ENCODE peak calls at places on chromosomes 11 and 22, in ten cellular contexts. A, G, D, Q, O, U, W, C, Z and I are unnamed samples.

GRCh38 chr11:132056689-132057088 is 686.3 kb downstream of the NTM start:
- DNase-seq in A (no peak), Q (no peak), G (no peak), W (no peak), Z (no peak), C (peak), U (peak), D (peak), O (no peak), I (no peak)

GRCh38 chr22:33519140-33519973 is 400.9 kb downstream of the LARGE1 start:
- DNase-seq in D (no peak), Z (peak), O (peak), A (no peak), G (no peak), Q (peak), U (no peak), C (peak), W (no peak), I (peak)

GRCh38 chr22:45887202-45888131 is 89.5 kb downstream of the WNT7B start:
- DNase-seq in C (no peak), Q (no peak), Z (no peak), G (no peak), U (no peak), O (peak), D (no peak), A (no peak), W (no peak), I (no peak)

GRCh38 chr22:21881841-21882753 is 14.7 kb upstream of the MAPK1 start:
- DNase-seq in W (no peak), A (no peak), Q (no peak), O (no peak), D (no peak), C (no peak), Z (no peak), G (no peak), U (no peak), I (no peak)

GRCh38 chr11:30585067-30585891 is 874 bp downstream of the MPPED2 start:
- DNase-seq in D (no peak), Z (peak), U (no peak), O (peak), G (no peak), A (no peak), Q (peak), W (no peak), C (no peak), I (peak)

GRCh38 chr22:18078329-18079041 is 695 bp downstream of the PEX26 start:
- DNase-seq in Q (no peak), Z (peak), G (no peak), U (no peak), A (no peak), C (no peak), O (no peak), W (no peak), D (peak), I (no peak)

GRCh38 chr11:120298461-120298860 is 26.6 kb upstream of the TLCD5 start:
- DNase-seq in G (no peak), D (no peak), W (no peak), O (no peak), A (no peak), Q (no peak), Z (no peak), C (no peak), U (no peak), I (no peak)

GRCh38 chr11:104260456-104260855 is 96.5 kb upstream of the PDGFD start:
- DNase-seq in G (no peak), D (no peak), C (no peak), U (no peak), Q (no peak), A (no peak), W (no peak), Z (no peak), O (no peak), I (no peak)

GRCh38 chr11:79198898-79199250 is 242.0 kb downstream of the TENM4 start:
- DNase-seq in W (no peak), Q (no peak), C (no peak), A (no peak), G (no peak), U (peak), O (no peak), D (no peak), Z (no peak), I (no peak)

GRCh38 chr22:23898006-23898974 is 4.1 kb downstream of the MIF start:
- DNase-seq in D (no peak), Q (no peak), U (no peak), O (no peak), W (no peak), G (no peak), C (no peak), Z (peak), A (no peak), I (no peak)

GRCh38 chr11:23405350-23405937 is 545.2 kb upstream of the CCDC179 start:
- DNase-seq in G (no peak), Q (no peak), A (no peak), U (no peak), D (no peak), W (no peak), Z (no peak), O (no peak), C (no peak), I (peak)

GRCh38 chr11:95596011-95596489 is 193.5 kb downstream of the FAM76B start:
- DNase-seq in O (no peak), A (no peak), D (no peak), W (no peak), G (no peak), Z (no peak), C (no peak), U (no peak), Q (no peak), I (no peak)

GRCh38 chr22:45164217-45165123 is 745 bp downstream of the NUP50 start:
- DNase-seq in W (no peak), D (peak), C (no peak), G (no peak), U (no peak), Z (no peak), O (peak), Q (peak), A (no peak), I (peak)

GRCh38 chr22:47814474-47814873 is 1052.0 kb downstream of the TBC1D22A start:
- DNase-seq in W (no peak), Z (no peak), C (no peak), O (no peak), G (peak), D (no peak), Q (no peak), A (no peak), U (no peak), I (no peak)

GRCh38 chr22:47818496-47818895 is 1056.0 kb downstream of the TBC1D22A start:
- DNase-seq in Z (no peak), C (no peak), G (peak), Q (no peak), W (peak), O (no peak), D (no peak), U (no peak), A (no peak), I (no peak)

GRCh38 chr22:47817380-47817779 is 1054.9 kb downstream of the TBC1D22A start:
- DNase-seq in W (no peak), C (no peak), A (no peak), O (no peak), D (no peak), G (no peak), Z (no peak), U (no peak), Q (no peak), I (no peak)

GRCh38 chr22:47813661-47814060 is 1051.2 kb downstream of the TBC1D22A start:
- DNase-seq in O (no peak), Q (no peak), A (no peak), U (no peak), W (peak), Z (no peak), C (no peak), D (no peak), G (peak), I (no peak)

GRCh38 chr22:47816121-47816915 is 1053.9 kb downstream of the TBC1D22A start:
- DNase-seq in D (no peak), Z (no peak), G (peak), Q (no peak), W (peak), O (no peak), U (no peak), C (no peak), A (no peak), I (no peak)
- TF ChIP-seq CTCF in D (no peak), Z (no peak), G (no peak), Q (no peak), W (no peak), O (no peak), U (no peak), C (no peak), A (no peak), I (no peak)

GRCh38 chr22:50627914-50628542 is at the start of gene ARSA:
- DNase-seq in Q (peak), O (peak), D (peak), G (peak), U (peak), W (peak), C (peak), Z (peak), A (peak), I (peak)
- TF ChIP-seq CTCF in Q (peak), O (peak), D (peak), G (no peak), U (peak), W (peak), C (peak), Z (peak), A (no peak), I (peak)

GRCh38 chr11:14309425-14310192 is 49.4 kb downstream of the RRAS2 start:
- DNase-seq in G (no peak), C (no peak), Z (no peak), W (no peak), D (no peak), Q (no peak), U (no peak), O (no peak), A (no peak), I (no peak)
- TF ChIP-seq CTCF in G (no peak), C (no peak), Z (no peak), W (no peak), D (no peak), Q (no peak), U (no peak), O (no peak), A (no peak), I (no peak)

GRCh38 chr11:46319074-46319453 is 28.2 kb upstream of the DGKZ start:
- DNase-seq in G (no peak), Z (no peak), O (no peak), W (no peak), Q (no peak), U (no peak), A (no peak), C (no peak), D (no peak), I (no peak)

GRCh38 chr11:46327829-46328228 is 19.4 kb upstream of the DGKZ start:
- DNase-seq in C (no peak), D (no peak), W (no peak), Z (no peak), A (no peak), Q (no peak), O (no peak), G (no peak), U (no peak), I (no peak)

GRCh38 chr11:46321757-46322156 is 25.5 kb upstream of the DGKZ start:
- DNase-seq in C (no peak), U (no peak), D (no peak), W (no peak), A (no peak), O (no peak), Z (no peak), Q (no peak), G (no peak), I (no peak)

GRCh38 chr11:46326813-46327416 is 20.3 kb upstream of the DGKZ start:
- DNase-seq in D (no peak), Q (no peak), G (no peak), W (no peak), Z (no peak), A (no peak), O (no peak), C (no peak), U (no peak), I (no peak)

GRCh38 chr11:46322759-46323158 is 24.5 kb upstream of the DGKZ start:
- DNase-seq in U (no peak), G (no peak), W (no peak), A (no peak), Z (no peak), D (no peak), C (no peak), Q (peak), O (no peak), I (no peak)
- TF ChIP-seq CTCF in U (peak), G (no peak), W (peak), A (no peak), Z (peak), D (peak), C (peak), Q (peak), O (no peak), I (peak)

GRCh38 chr11:12871788-12872321 is 137.3 kb upstream of the RASSF10 start:
- DNase-seq in O (peak), U (no peak), Q (no peak), C (no peak), Z (no peak), G (no peak), W (no peak), D (no peak), A (no peak), I (no peak)

GRCh38 chr11:12871251-12871650 is 137.9 kb upstream of the RASSF10 start:
- DNase-seq in G (no peak), D (no peak), O (no peak), W (no peak), Q (no peak), A (no peak), C (no peak), Z (no peak), U (no peak), I (no peak)

GRCh38 chr11:12867531-12867930 is 141.6 kb upstream of the RASSF10 start:
- DNase-seq in C (no peak), Q (no peak), Z (no peak), U (no peak), G (no peak), O (no peak), W (no peak), A (no peak), D (no peak), I (no peak)

GRCh38 chr11:12865871-12866595 is 143.1 kb upstream of the RASSF10 start:
- DNase-seq in G (no peak), D (no peak), U (no peak), Q (peak), Z (no peak), W (no peak), C (no peak), A (no peak), O (no peak), I (no peak)

GRCh38 chr11:12868315-12869073 is 140.6 kb upstream of the RASSF10 start:
- DNase-seq in C (no peak), Q (no peak), O (no peak), U (no peak), A (no peak), G (no peak), W (no peak), Z (no peak), D (no peak), I (no peak)
- TF ChIP-seq CTCF in C (peak), Q (peak), O (no peak), U (peak), A (no peak), G (no peak), W (peak), Z (peak), D (no peak), I (no peak)

GRCh38 chr11:102603576-102603975 is 21.6 kb downstream of the MMP20 start:
- DNase-seq in C (no peak), A (no peak), O (no peak), G (no peak), Z (no peak), W (no peak), D (no peak), Q (no peak), U (no peak), I (no peak)
- TF ChIP-seq CTCF in C (no peak), A (no peak), O (no peak), G (no peak), Z (no peak), W (no peak), D (no peak), Q (no peak), U (no peak), I (no peak)

GRCh38 chr11:129322941-129323340 is 52.7 kb upstream of the BARX2 start:
- DNase-seq in C (no peak), Z (no peak), O (no peak), D (no peak), W (no peak), Q (no peak), A (no peak), G (no peak), U (no peak), I (no peak)
- TF ChIP-seq CTCF in C (no peak), Z (no peak), O (no peak), D (no peak), W (no peak), Q (no peak), A (no peak), G (no peak), U (no peak), I (no peak)